ENCODE peak calls at places on chromosomes 1 and 21, in four cellular contexts. L is adrenal gland, W is OCI-LY7, T is HCT116. A is an unnamed sample.
A peak's percentile ranks its signal among the peaks of the same experiment; 100 is the strongest.

GRCh38 chr1:113976609-113977278 is 2.5 kb upstream of the OLFML3 start:
- DNase-seq in L (peak; percentile 23), W (peak; percentile 30), T (peak; percentile 3), A (no peak)

GRCh38 chr1:37753473-37754321 is 11.2 kb downstream of the EPHA10 start:
- DNase-seq in L (no peak), W (no peak), T (no peak), A (no peak)

GRCh38 chr1:43757343-43758053 is 50.2 kb downstream of the ST3GAL3 start:
- DNase-seq in L (no peak), W (no peak), T (no peak), A (no peak)

GRCh38 chr1:117613249-117613968 is 7.6 kb downstream of the TENT5C start:
- DNase-seq in L (no peak), W (no peak), T (no peak), A (no peak)

GRCh38 chr1:234980224-234980656 is 148.4 kb downstream of the TOMM20 start:
- DNase-seq in L (no peak), W (no peak), T (no peak), A (no peak)

GRCh38 chr1:204261746-204262505 is 48.1 kb upstream of the GOLT1A start:
- DNase-seq in L (no peak), W (no peak), T (no peak), A (no peak)

GRCh38 chr1:61980561-61980960 is 214.1 kb upstream of the L1TD1 start:
- DNase-seq in L (no peak), W (no peak), T (no peak), A (no peak)

GRCh38 chr1:30840904-30841598 is 67.5 kb downstream of the SDC3 start:
- DNase-seq in L (peak; percentile 80), W (no peak), T (no peak), A (peak; percentile 43)

GRCh38 chr1:44553771-44554170 is 120.5 kb downstream of the TMEM53 start:
- DNase-seq in L (no peak), W (no peak), T (peak; percentile 36), A (no peak)

GRCh38 chr1:67735806-67736627 is 51.0 kb downstream of the GADD45A start:
- DNase-seq in L (peak; percentile 57), W (peak; percentile 93), T (peak; percentile 45), A (peak; percentile 61)

GRCh38 chr1:178752891-178753290 is 27.8 kb downstream of the RALGPS2 start:
- DNase-seq in L (no peak), W (no peak), T (no peak), A (no peak)

GRCh38 chr1:172321429-172321828 is 99.1 kb upstream of the C1orf105 start:
- DNase-seq in L (peak; percentile 4), W (no peak), T (no peak), A (no peak)

GRCh38 chr1:209830722-209831121 is 3.0 kb downstream of the UTP25 start:
- DNase-seq in L (no peak), W (no peak), T (no peak), A (no peak)
- H3K36me3 ChIP-seq in L (peaks cover 49% of the 10 kb centered on the region), W (peaks cover 61% of the 10 kb centered on the region), T (peaks cover 37% of the 10 kb centered on the region), A (peaks cover 37% of the 10 kb centered on the region)

GRCh38 chr1:219367496-219367895 is 193.8 kb downstream of the LYPLAL1 start:
- DNase-seq in L (no peak), W (no peak), T (no peak), A (no peak)
- TF ChIP-seq CTCF in L (no peak), W (no peak), T (no peak), A (no peak)

GRCh38 chr1:224298344-224299330 is 31.3 kb downstream of the NVL start:
- DNase-seq in L (no peak), W (no peak), T (no peak), A (no peak)

GRCh38 chr1:224302947-224303346 is 27.0 kb downstream of the NVL start:
- DNase-seq in L (no peak), W (no peak), T (no peak), A (no peak)

GRCh38 chr1:224301391-224301790 is 28.6 kb downstream of the NVL start:
- DNase-seq in L (no peak), W (no peak), T (no peak), A (no peak)

GRCh38 chr1:224304767-224305166 is 25.2 kb downstream of the NVL start:
- DNase-seq in L (no peak), W (no peak), T (no peak), A (no peak)

DNA sequence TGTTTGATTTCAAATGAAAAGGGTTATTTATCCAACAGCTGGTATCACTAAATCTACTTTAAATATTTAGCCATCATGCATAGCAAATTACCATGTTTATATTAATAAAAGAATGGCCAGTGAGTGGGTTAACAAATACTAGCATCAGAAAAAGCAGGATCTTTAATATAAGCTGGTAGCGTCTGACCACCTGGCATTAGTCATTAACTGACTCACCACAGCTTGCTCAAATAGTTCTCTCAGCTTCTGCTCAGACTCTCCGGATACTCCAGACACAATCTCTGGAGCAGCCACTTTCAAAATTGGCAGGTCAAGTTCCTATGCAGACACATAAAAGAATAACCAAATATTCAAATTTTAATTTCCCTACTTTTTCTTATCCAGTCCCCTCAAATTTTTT is 29.6 kb downstream of the NVL start:
- DNase-seq in L (peak; percentile 4), W (no peak), T (no peak), A (no peak)
- H3K36me3 ChIP-seq in L (peaks cover 93% of the 10 kb centered on the region), W (peaks cover 93% of the 10 kb centered on the region), T (peaks cover 34% of the 10 kb centered on the region), A (peaks cover 39% of the 10 kb centered on the region)

GRCh38 chr1:205268846-205269680 is 41.3 kb downstream of the TMCC2 start:
- DNase-seq in L (no peak), W (no peak), T (no peak), A (no peak)
- TF ChIP-seq CTCF in L (no peak), W (no peak), T (no peak), A (no peak)

DNA sequence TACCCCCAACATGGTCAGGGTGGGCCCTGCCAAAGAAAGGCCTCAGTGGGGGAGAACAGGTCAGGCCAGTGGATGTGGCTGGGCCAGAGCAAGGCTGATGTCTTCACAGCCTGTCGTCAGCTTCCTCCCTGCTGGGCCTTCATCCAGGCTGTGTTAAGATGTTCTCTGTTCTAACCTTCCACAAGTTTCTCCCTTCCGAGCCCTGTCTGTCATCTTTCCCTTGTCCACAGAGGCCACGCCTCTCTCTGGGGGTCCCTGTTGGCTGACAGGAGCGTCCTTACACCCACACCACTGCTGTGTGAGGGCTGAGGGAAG is 36.2 kb downstream of the SIM2 start:
- DNase-seq in L (no peak), W (no peak), T (no peak), A (no peak)
- H3K36me3 ChIP-seq in L (no peaks in the 10 kb centered on the region), W (no peaks in the 10 kb centered on the region), T (peaks cover 14% of the 10 kb centered on the region), A (no peaks in the 10 kb centered on the region)

GRCh38 chr1:34549199-34549598 is 205.6 kb upstream of the GJB5 start:
- DNase-seq in L (peak; percentile 24), W (peak; percentile 4), T (peak; percentile 10), A (no peak)
- TF ChIP-seq CTCF in L (no peak), W (peak; percentile 64), T (peak; percentile 64), A (no peak)

GRCh38 chr1:26752519-26752918 is 35.2 kb upstream of the PIGV start:
- DNase-seq in L (peak; percentile 26), W (no peak), T (no peak), A (no peak)

GRCh38 chr1:26745191-26745590 is 42.6 kb upstream of the PIGV start:
- DNase-seq in L (no peak), W (no peak), T (no peak), A (no peak)

GRCh38 chr1:26747048-26747447 is 40.7 kb upstream of the PIGV start:
- DNase-seq in L (no peak), W (no peak), T (no peak), A (no peak)

GRCh38 chr1:26748351-26748750 is 39.4 kb upstream of the PIGV start:
- DNase-seq in L (no peak), W (no peak), T (no peak), A (no peak)

GRCh38 chr1:26749458-26749857 is 38.3 kb upstream of the PIGV start:
- DNase-seq in L (no peak), W (no peak), T (no peak), A (no peak)
- H3K36me3 ChIP-seq in L (peaks cover 19% of the 10 kb centered on the region), W (peaks cover 97% of the 10 kb centered on the region), T (peaks cover 31% of the 10 kb centered on the region), A (no peaks in the 10 kb centered on the region)

GRCh38 chr1:3902546-3902945 is 2.5 kb upstream of the C1orf174 start:
- DNase-seq in L (no peak), W (peak; percentile 86), T (no peak), A (no peak)

GRCh38 chr1:3904006-3904842 is 4.2 kb upstream of the C1orf174 start:
- DNase-seq in L (no peak), W (peak; percentile 49), T (no peak), A (no peak)

GRCh38 chr1:3902111-3902511 is 2.0 kb upstream of the C1orf174 start:
- DNase-seq in L (no peak), W (peak; percentile 87), T (no peak), A (no peak)

GRCh38 chr1:3904843-3905185 is 4.7 kb upstream of the C1orf174 start:
- DNase-seq in L (no peak), W (peak; percentile 49), T (no peak), A (no peak)

GRCh38 chr1:3903141-3904005 is 3.3 kb upstream of the C1orf174 start:
- DNase-seq in L (no peak), W (peak; percentile 88), T (no peak), A (no peak)
- TF ChIP-seq CTCF in L (no peak), W (no peak), T (no peak), A (no peak)

A was measured in lung.